ENCODE peak calls at places on chromosomes 2 and 18, in ten cellular contexts. E, A, I, M, Z, O, T, R, C and V are unnamed samples.

GRCh38 chr2:26758790-26759321 is 5.2 kb upstream of the SLC35F6 start:
- ATAC-seq in E (no peak), A (no peak), I (no peak), M (no peak), Z (no peak), O (no peak), T (no peak), R (no peak), C (no peak), V (no peak)

GRCh38 chr2:162928356-162928755 is 89.8 kb upstream of the KCNH7 start:
- ATAC-seq in E (no peak), A (no peak), I (no peak), M (no peak), Z (no peak), O (no peak), T (no peak), R (no peak), C (no peak), V (no peak)

GRCh38 chr2:24542269-24542872 is 51.3 kb downstream of the NCOA1 start:
- ATAC-seq in E (no peak), A (no peak), I (no peak), M (no peak), Z (no peak), O (no peak), T (no peak), R (no peak), C (no peak), V (no peak)

GRCh38 chr2:23280401-23280800 is 104.6 kb upstream of the KLHL29 start:
- ATAC-seq in E (no peak), A (no peak), I (no peak), M (no peak), Z (no peak), O (no peak), T (no peak), R (no peak), C (no peak), V (no peak)

GRCh38 chr2:45822272-45822630 is 170.8 kb downstream of the PRKCE start:
- ATAC-seq in E (no peak), A (peak; percentile 6), I (peak; percentile 9), M (no peak), Z (peak; percentile 9), O (no peak), T (no peak), R (no peak), C (peak; percentile 34), V (no peak)

GRCh38 chr2:72949642-72950041 is 32.3 kb downstream of the EMX1 start:
- ATAC-seq in E (no peak), A (no peak), I (no peak), M (no peak), Z (no peak), O (no peak), T (no peak), R (no peak), C (no peak), V (no peak)

GRCh38 chr2:171958475-171958874 is 36.2 kb downstream of the HAT1 start:
- ATAC-seq in E (no peak), A (peak; percentile 34), I (no peak), M (peak; percentile 81), Z (peak; percentile 40), O (peak; percentile 77), T (no peak), R (peak; percentile 41), C (no peak), V (peak; percentile 43)

GRCh38 chr2:61176755-61177726 is 15.1 kb downstream of the C2orf74 start:
- ATAC-seq in E (peak; percentile 85), A (peak; percentile 96), I (peak; percentile 87), M (peak; percentile 87), Z (peak; percentile 93), O (peak; percentile 75), T (peak; percentile 89), R (peak; percentile 88), C (peak; percentile 94), V (peak; percentile 94)

GRCh38 chr2:105858868-105859693 is 114.4 kb downstream of the NCK2 start:
- ATAC-seq in E (peak; percentile 25), A (no peak), I (no peak), M (no peak), Z (no peak), O (no peak), T (peak; percentile 51), R (no peak), C (no peak), V (no peak)

GRCh38 chr18:23675236-23675635 is 12.5 kb upstream of the ANKRD29 start:
- ATAC-seq in E (no peak), A (no peak), I (no peak), M (no peak), Z (no peak), O (no peak), T (no peak), R (peak; percentile 29), C (no peak), V (no peak)

GRCh38 chr2:236719192-236719635 is 149.6 kb downstream of the ACKR3 start:
- ATAC-seq in E (no peak), A (no peak), I (no peak), M (no peak), Z (no peak), O (no peak), T (no peak), R (peak; percentile 66), C (no peak), V (no peak)

GRCh38 chr2:97720746-97721145 is 7.4 kb downstream of the ZAP70 start:
- ATAC-seq in E (no peak), A (no peak), I (no peak), M (no peak), Z (no peak), O (no peak), T (no peak), R (no peak), C (no peak), V (no peak)

GRCh38 chr2:49225126-49225525 is 70.8 kb upstream of the FSHR start:
- ATAC-seq in E (no peak), A (no peak), I (peak; percentile 51), M (no peak), Z (no peak), O (no peak), T (no peak), R (no peak), C (peak; percentile 46), V (no peak)

GRCh38 chr18:2564373-2564772 is 6.9 kb downstream of the METTL4 start:
- ATAC-seq in E (no peak), A (no peak), I (no peak), M (no peak), Z (no peak), O (no peak), T (no peak), R (no peak), C (no peak), V (no peak)

GRCh38 chr2:99337931-99338580 is 867 bp downstream of the EIF5B start:
- ATAC-seq in E (no peak), A (no peak), I (peak; percentile 0), M (no peak), Z (no peak), O (no peak), T (no peak), R (no peak), C (no peak), V (no peak)

GRCh38 chr2:64998658-64999061 is 9.5 kb downstream of the SLC1A4 start:
- ATAC-seq in E (no peak), A (no peak), I (peak; percentile 74), M (peak; percentile 15), Z (peak; percentile 84), O (peak; percentile 35), T (no peak), R (peak; percentile 87), C (peak; percentile 47), V (no peak)

GRCh38 chr2:203796278-203796677 is 71.3 kb upstream of the CTLA4 start:
- ATAC-seq in E (no peak), A (peak; percentile 57), I (peak; percentile 50), M (no peak), Z (no peak), O (no peak), T (no peak), R (no peak), C (no peak), V (peak; percentile 22)

GRCh38 chr18:808502-808901 is 3.5 kb downstream of the YES1 start:
- ATAC-seq in E (peak; percentile 12), A (no peak), I (no peak), M (no peak), Z (no peak), O (no peak), T (no peak), R (no peak), C (no peak), V (no peak)

GRCh38 chr18:71027531-71027930 is 738.7 kb downstream of the SOCS6 start:
- ATAC-seq in E (no peak), A (no peak), I (no peak), M (no peak), Z (no peak), O (no peak), T (no peak), R (no peak), C (no peak), V (no peak)

GRCh38 chr2:223934870-223935269 is 10.3 kb downstream of the WDFY1 start:
- ATAC-seq in E (no peak), A (no peak), I (no peak), M (no peak), Z (no peak), O (no peak), T (no peak), R (no peak), C (no peak), V (no peak)

GRCh38 chr18:48031011-48031480 is 100.6 kb upstream of the SMAD2 start:
- ATAC-seq in E (no peak), A (peak; percentile 79), I (peak; percentile 95), M (peak; percentile 82), Z (peak; percentile 94), O (peak; percentile 79), T (no peak), R (peak; percentile 86), C (peak; percentile 84), V (peak; percentile 74)

GRCh38 chr2:175947073-175947472 is 55.0 kb downstream of the LNPK start:
- ATAC-seq in E (no peak), A (no peak), I (no peak), M (no peak), Z (no peak), O (no peak), T (no peak), R (no peak), C (no peak), V (no peak)

GRCh38 chr2:26284132-26284531 is 39.4 kb downstream of the HADHB start:
- ATAC-seq in E (no peak), A (no peak), I (no peak), M (no peak), Z (no peak), O (no peak), T (no peak), R (no peak), C (no peak), V (no peak)

GRCh38 chr2:15794608-15795134 is 145.7 kb upstream of the MYCN start:
- ATAC-seq in E (no peak), A (no peak), I (no peak), M (no peak), Z (no peak), O (no peak), T (no peak), R (no peak), C (no peak), V (no peak)